ENCODE peak calls at places on chromosomes 2 and 18, in nine cellular contexts. H, T, S, M, F, A, U, E and Z are unnamed samples.

GRCh38 chr2:66596229-66596628 is 161.3 kb downstream of the MEIS1 start:
- ATAC-seq in U (no peak), E (no peak), T (no peak), S (no peak), H (no peak), A (no peak), F (no peak), M (no peak), Z (no peak)

GRCh38 chr18:77102246-77103040 is 30.1 kb downstream of the MBP start:
- ATAC-seq in H (no peak), T (no peak), U (peak; percentile 4), A (no peak), M (peak; percentile 84), E (no peak), S (peak; percentile 67), F (no peak), Z (no peak)

GRCh38 chr18:58977801-58978200 is 113.1 kb downstream of the ZNF532 start:
- ATAC-seq in H (no peak), E (no peak), M (no peak), A (no peak), S (no peak), F (no peak), U (no peak), T (no peak), Z (no peak)

GRCh38 chr18:77547757-77548156 is 298.1 kb downstream of the GALR1 start:
- ATAC-seq in U (no peak), M (no peak), H (no peak), F (peak; percentile 79), S (no peak), A (no peak), T (no peak), E (peak; percentile 75), Z (peak; percentile 13)

GRCh38 chr2:33278245-33278943 is 198.1 kb upstream of the RASGRP3 start:
- ATAC-seq in A (no peak), M (no peak), F (peak; percentile 42), E (peak; percentile 38), H (no peak), U (no peak), S (peak; percentile 83), T (no peak), Z (peak; percentile 79)

GRCh38 chr2:126776255-126776654 is 120.3 kb downstream of the GYPC start:
- ATAC-seq in E (peak; percentile 18), T (no peak), F (no peak), A (peak; percentile 26), U (peak; percentile 30), S (peak; percentile 8), H (peak; percentile 18), M (no peak), Z (peak; percentile 19)

GRCh38 chr2:168939918-168940317 is 38.8 kb downstream of the G6PC2 start:
- ATAC-seq in M (peak; percentile 63), A (no peak), S (no peak), F (no peak), E (no peak), H (no peak), U (no peak), T (no peak), Z (no peak)

GRCh38 chr2:71783215-71783614 is 329.9 kb downstream of the DYSF start:
- ATAC-seq in E (no peak), A (peak; percentile 41), F (no peak), S (no peak), M (no peak), U (no peak), T (no peak), H (no peak), Z (no peak)

GRCh38 chr18:42271656-42272355 is 316.8 kb downstream of the PIK3C3 start:
- ATAC-seq in M (no peak), U (no peak), S (no peak), E (no peak), H (no peak), A (no peak), F (no peak), T (no peak), Z (no peak)

GRCh38 chr18:62738638-62739037 is 23.3 kb downstream of the PHLPP1 start:
- ATAC-seq in A (no peak), S (no peak), T (no peak), U (no peak), F (no peak), H (no peak), M (no peak), E (no peak), Z (no peak)

GRCh38 chr2:229486673-229487072 is 215.6 kb upstream of the PID1 start:
- ATAC-seq in U (no peak), A (no peak), E (no peak), M (no peak), T (no peak), F (no peak), H (no peak), S (no peak), Z (no peak)

GRCh38 chr18:74060511-74061028 is 87.1 kb downstream of the FBXO15 start:
- ATAC-seq in T (no peak), S (no peak), H (no peak), F (no peak), U (no peak), E (no peak), M (no peak), A (no peak), Z (no peak)

GRCh38 chr2:8457620-8458255 is 224.1 kb upstream of the ID2 start:
- ATAC-seq in E (peak; percentile 87), H (no peak), U (no peak), T (no peak), M (peak; percentile 25), F (no peak), S (no peak), A (no peak), Z (no peak)

GRCh38 chr2:169106563-169107545 is 37.5 kb downstream of the DHRS9 start:
- ATAC-seq in H (no peak), M (no peak), E (no peak), U (no peak), S (no peak), T (no peak), F (no peak), A (no peak), Z (no peak)

GRCh38 chr2:218964041-218964771 is 4.7 kb downstream of the CDK5R2 start:
- ATAC-seq in U (no peak), A (peak; percentile 49), F (no peak), H (no peak), S (no peak), T (no peak), M (no peak), E (no peak), Z (no peak)

GRCh38 chr2:205650450-205650849 is 31.9 kb upstream of the NRP2 start:
- ATAC-seq in F (no peak), M (no peak), T (no peak), S (no peak), A (no peak), H (peak; percentile 48), U (no peak), E (no peak), Z (peak; percentile 54)

GRCh38 chr18:35430721-35431441 is 53.7 kb upstream of the ZNF396 start:
- ATAC-seq in E (no peak), F (no peak), U (peak; percentile 42), M (no peak), A (no peak), H (no peak), S (no peak), T (no peak), Z (no peak)

DNA sequence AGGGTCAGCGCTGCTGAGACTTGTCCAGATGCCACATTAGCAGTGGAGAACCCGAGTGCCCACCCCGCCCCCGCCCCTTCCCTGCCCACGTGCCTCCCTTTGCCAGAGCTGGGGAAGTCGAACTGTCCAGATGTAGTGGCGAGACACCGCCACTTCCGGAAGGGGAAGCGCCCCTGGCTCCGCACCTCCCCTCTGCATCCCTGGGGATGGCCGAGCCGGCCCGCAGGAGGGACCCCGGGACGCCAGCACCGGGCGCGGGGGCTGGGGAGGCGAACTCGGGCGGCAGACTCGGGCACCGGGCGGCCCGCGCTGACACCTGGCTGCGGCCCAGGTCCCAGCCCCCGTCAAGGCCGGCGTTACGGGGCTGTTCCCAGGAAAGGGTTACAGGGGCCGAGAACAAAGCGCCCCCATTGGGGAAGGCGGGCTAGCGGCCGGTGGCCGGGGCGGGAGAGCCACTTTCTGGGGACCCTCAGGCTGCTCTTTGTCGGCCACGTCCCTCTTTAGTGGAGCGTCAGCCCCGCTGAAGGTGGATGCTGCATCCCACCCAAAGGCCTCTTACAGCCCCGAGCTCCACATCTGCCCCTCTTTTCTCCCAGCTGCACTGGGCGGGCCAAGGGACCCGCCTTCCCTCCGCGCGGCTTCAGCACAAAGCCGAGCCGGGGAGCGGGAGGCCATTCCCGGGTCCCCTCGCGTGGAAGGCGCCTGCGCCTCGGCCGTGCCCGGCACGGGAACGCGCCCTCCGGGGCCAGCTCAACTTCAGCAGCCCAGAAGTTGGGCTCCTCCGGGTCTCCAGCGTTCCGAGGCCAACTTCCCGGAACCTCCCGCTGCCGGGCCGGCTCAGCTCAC is 1.4 kb downstream of the SDC1 start:
- ATAC-seq in F (peak; percentile 46), U (peak; percentile 28), E (peak; percentile 51), M (peak; percentile 23), A (peak; percentile 74), S (peak; percentile 27), H (peak; percentile 45), T (peak; percentile 58), Z (peak; percentile 37)
- TF ChIP-seq POLR2A in F (no peak), U (peak; percentile 73), E (peak; percentile 25), M (peak; percentile 63), A (peak; percentile 72), S (no peak), H (no peak), T (peak; percentile 37), Z (no peak)

GRCh38 chr18:11995445-11996189 is 14.3 kb downstream of the IMPA2 start:
- ATAC-seq in T (peak; percentile 96), F (peak; percentile 80), E (peak; percentile 74), A (peak; percentile 85), H (peak; percentile 84), U (peak; percentile 91), S (peak; percentile 59), M (peak; percentile 93), Z (peak; percentile 73)
- H3K27ac ChIP-seq in T (no peak overlapping the region), F (no peak overlapping the region), E (peak overlapping the region; percentile 92), A (peak overlapping the region; percentile 85), H (peak overlapping the region; percentile 70), U (peak overlapping the region; percentile 25), S (peak overlapping the region; percentile 97), M (no peak overlapping the region), Z (no peak overlapping the region)

GRCh38 chr2:240823449-240824336 is 3.7 kb upstream of the KIF1A start:
- ATAC-seq in F (no peak), M (no peak), E (no peak), A (no peak), T (no peak), U (no peak), H (no peak), S (no peak), Z (no peak)
- H3K4me3 ChIP-seq in F (no peak overlapping the region), M (no peak overlapping the region), E (no peak overlapping the region), A (no peak overlapping the region), T (no peak overlapping the region), U (no peak overlapping the region), H (no peak overlapping the region), S (no peak overlapping the region), Z (no peak overlapping the region)

DNA sequence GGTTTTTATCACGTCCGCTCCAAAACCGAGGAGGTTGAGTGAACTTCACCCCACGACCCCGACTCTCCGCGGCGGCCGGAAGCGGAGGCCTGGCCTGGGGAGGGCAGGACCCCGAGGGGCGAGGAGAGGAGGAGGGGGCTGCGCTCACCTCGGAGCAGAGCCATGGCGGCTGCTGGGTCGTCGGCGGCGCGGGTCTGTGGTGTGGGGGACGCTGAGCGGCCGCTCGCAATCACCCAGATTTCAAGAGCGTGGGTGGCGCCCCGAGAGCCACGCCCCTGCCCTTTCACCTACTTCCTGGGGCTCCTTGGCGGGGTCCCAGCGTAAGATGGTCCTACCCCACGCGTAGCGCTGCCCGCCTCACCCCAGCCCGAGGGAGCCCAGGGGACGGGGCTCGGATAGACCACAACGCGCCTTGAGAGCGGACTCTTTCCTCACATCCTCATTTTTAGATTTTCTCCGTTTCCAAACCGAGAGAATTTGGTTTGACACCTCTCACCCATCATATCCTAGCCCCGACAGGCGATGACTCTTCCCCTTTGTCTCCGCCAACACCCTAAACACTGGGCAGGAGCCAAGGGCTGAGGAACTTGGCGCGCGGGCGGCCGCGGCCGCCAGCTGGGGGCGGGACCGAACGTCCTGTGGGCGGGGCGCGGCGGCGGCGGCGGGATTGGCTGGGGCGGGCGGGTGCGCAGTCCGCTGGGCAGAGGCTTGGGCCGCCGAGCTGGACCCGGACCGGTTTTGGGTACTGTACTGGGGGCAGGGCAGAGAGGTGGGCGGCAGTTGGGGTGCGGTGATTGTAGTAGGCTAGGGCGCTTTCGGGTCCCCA is at the start of gene ACAA2:
- ATAC-seq in S (peak; percentile 91), E (peak; percentile 95), A (peak; percentile 94), F (peak; percentile 92), U (peak; percentile 89), M (peak; percentile 94), H (peak; percentile 92), T (peak; percentile 96), Z (peak; percentile 95)
- TF ChIP-seq POLR2A in S (peak; percentile 65), E (peak; percentile 49), A (peak; percentile 37), F (peak; percentile 73), U (peak; percentile 89), M (peak; percentile 87), H (peak; percentile 86), T (peak; percentile 66), Z (peak; percentile 57)